ENCODE peak calls at places on chromosome 18, in six cellular contexts. U, N, R, W, T and M are unnamed samples.

GRCh38 chr18:74507927-74508326 is 11.8 kb downstream of the CNDP2 start:
- DNase-seq in U (no peak), N (no peak), R (no peak), W (no peak), T (no peak), M (no peak)

GRCh38 chr18:22913861-22914260 is 19.3 kb upstream of the RBBP8 start:
- DNase-seq in U (peak; percentile 77), N (no peak), R (no peak), W (peak; percentile 48), T (no peak), M (no peak)

GRCh38 chr18:13492314-13492713 is 234.0 kb downstream of the FAM210A start:
- DNase-seq in U (no peak), N (no peak), R (no peak), W (no peak), T (no peak), M (no peak)

GRCh38 chr18:57347784-57348183 is 4.6 kb upstream of the ST8SIA3 start:
- DNase-seq in U (no peak), N (no peak), R (no peak), W (no peak), T (no peak), M (no peak)

GRCh38 chr18:8174758-8175157 is 434.5 kb upstream of the RAB12 start:
- DNase-seq in U (no peak), N (no peak), R (no peak), W (no peak), T (peak; percentile 13), M (no peak)

GRCh38 chr18:68942230-68942629 is 144.3 kb downstream of the CCDC102B start:
- DNase-seq in U (no peak), N (no peak), R (no peak), W (no peak), T (no peak), M (no peak)

GRCh38 chr18:73990241-73990640 is 157.4 kb downstream of the FBXO15 start:
- DNase-seq in U (no peak), N (no peak), R (no peak), W (no peak), T (no peak), M (no peak)

GRCh38 chr18:48743046-48743445 is 204.2 kb downstream of the CTIF start:
- DNase-seq in U (no peak), N (no peak), R (no peak), W (peak; percentile 82), T (no peak), M (no peak)

GRCh38 chr18:74477771-74478170 is 18.4 kb upstream of the CNDP2 start:
- DNase-seq in U (no peak), N (no peak), R (no peak), W (no peak), T (no peak), M (no peak)

GRCh38 chr18:2240311-2240705 is 331.0 kb downstream of the METTL4 start:
- DNase-seq in U (no peak), N (no peak), R (no peak), W (no peak), T (no peak), M (no peak)

GRCh38 chr18:33720133-33720532 is 142.1 kb downstream of the ASXL3 start:
- DNase-seq in U (no peak), N (no peak), R (no peak), W (no peak), T (no peak), M (no peak)

DNA sequence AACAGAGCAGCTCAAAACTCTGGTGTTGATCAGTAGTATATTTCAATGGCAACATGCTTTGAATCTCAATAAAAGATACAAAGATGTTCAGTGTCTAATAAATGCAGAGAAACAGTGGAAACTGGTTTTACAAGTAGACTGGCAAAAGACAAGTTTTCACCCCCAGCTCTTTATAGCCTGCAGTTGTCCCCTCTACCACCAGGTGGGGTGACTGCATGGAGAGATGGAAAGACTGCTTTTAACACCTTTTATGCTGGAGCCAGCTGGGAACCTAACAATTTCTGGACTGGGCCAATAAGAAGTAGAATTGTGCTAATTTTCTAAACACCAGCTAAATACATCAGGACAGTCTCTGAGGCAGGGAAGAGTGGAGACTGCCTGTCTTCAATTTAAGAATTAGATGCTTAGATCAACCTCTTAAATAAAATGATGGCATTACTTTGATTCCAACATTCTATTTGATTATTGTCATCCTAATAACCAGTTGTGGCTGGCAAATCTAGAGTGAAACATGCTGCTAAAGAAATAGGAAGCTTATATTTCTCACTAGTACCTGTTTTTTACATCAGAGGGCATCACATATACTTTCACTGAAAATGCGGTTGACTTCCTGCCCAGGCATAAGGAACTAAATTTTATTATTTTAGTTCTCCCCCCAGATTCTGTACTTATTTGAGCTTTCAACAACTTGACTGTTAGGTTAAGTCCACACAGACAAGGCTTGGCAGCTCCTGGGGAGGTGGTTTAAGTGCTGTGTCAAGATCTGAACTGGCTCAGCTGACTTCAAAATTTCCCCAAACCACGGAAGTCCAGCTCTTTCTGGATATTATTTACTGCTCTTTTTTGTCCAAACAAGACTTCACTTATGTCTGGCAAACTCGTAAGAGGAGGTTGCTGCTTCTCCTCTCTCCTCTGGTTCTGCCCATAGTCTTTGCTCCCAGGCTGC is 140.5 kb downstream of the TPGS2 start:
- DNase-seq in U (peak; percentile 64), N (peak; percentile 48), R (no peak), W (no peak), T (peak; percentile 29), M (no peak)
- H3K27ac ChIP-seq in U (no peak overlapping the region), N (no peak overlapping the region), R (no peak overlapping the region), W (no peak overlapping the region), T (no peak overlapping the region), M (no peak overlapping the region)

DNA sequence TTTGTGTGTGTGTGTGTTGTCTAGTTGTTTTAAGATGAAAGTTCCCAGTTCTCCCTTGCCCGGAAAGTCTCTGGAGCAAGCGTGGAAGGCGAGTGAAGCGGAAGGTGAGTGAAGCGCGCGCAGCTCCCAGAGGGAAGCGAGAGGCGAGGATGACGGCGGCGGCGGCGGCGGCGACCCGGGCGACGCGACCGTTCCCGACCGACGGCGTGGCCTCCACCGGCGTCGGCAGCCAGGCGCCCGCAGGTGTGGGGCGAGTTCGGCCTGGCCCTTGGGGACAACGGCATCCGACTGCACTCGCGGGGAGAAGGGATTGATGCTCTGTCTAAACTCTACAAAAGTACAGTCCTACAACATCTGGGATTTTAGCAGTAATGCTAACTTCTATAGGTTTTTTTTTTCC is 321.8 kb downstream of the CELF4 start:
- DNase-seq in U (no peak), N (no peak), R (no peak), W (no peak), T (no peak), M (no peak)
- H3K4me3 ChIP-seq in U (no peak overlapping the region), N (no peak overlapping the region), R (no peak overlapping the region), W (no peak overlapping the region), T (no peak overlapping the region), M (no peak overlapping the region)

DNA sequence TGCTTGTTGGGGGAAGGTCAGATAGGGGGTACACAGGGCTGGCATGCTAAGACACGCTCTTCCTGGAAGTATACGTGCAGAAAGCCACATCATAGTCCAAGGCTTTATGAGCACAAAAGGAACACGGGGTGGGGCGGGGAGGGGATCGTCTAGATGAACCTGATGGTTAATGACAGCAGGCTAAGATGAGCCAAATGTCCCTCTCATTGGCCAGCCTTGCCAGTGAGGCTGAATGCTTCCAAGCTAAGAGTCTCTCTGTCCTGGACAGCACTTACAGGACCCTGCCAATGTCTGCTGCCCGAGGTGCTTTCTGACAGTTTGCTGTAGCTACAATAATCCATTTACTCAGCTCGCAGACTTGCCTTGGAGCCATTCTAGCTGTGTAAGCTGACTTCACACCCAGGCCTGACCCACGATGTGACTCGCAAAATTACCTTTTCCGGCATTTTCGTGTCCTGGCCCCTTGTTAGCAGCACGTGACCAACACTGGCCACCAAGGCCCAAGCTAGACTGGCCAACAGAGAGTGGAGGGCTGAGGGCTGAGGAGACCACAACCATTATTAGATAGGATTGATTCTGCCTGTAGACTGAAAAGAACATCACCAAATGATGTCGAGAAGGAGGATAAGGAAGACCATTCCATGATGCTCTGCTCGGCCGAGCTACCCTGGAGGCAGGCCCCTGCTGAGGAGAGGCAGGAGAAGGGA is 84.2 kb downstream of the MALT1 start:
- DNase-seq in U (no peak), N (no peak), R (no peak), W (no peak), T (no peak), M (no peak)
- H3K27ac ChIP-seq in U (no peak overlapping the region), N (no peak overlapping the region), R (no peak overlapping the region), W (no peak overlapping the region), T (no peak overlapping the region), M (no peak overlapping the region)

GRCh38 chr18:62510744-62511143 is 12.1 kb upstream of the ZCCHC2 start:
- DNase-seq in U (no peak), N (no peak), R (no peak), W (no peak), T (no peak), M (no peak)
- H3K4me3 ChIP-seq in U (no peak overlapping the region), N (no peak overlapping the region), R (no peak overlapping the region), W (no peak overlapping the region), T (no peak overlapping the region), M (no peak overlapping the region)